ENCODE peak calls at places on chromosome X, in nine cellular contexts. S is neural progenitor cell, A is A673, R is dorsolateral prefrontal cortex, H is left ventricle myocardium inferior, Q is GM23248, F is OCI-LY7, N is breast epithelium, W is WERI-Rb-1. K is an unnamed sample.

GRCh38 chrX:39705299-39705698 is 392.5 kb downstream of the BCOR start:
- DNase-seq in S (no peak), A (peak; percentile 46), R (no peak), H (peak; percentile 60), Q (peak; percentile 89), F (no peak), N (peak; percentile 77), W (peak; percentile 35), K (peak; percentile 72)

GRCh38 chrX:103183912-103184311 is 31.0 kb upstream of the BEX4 start:
- DNase-seq in S (no peak), A (no peak), R (no peak), H (no peak), Q (no peak), F (no peak), N (no peak), W (no peak), K (no peak)

GRCh38 chrX:71660562-71661416 is 6.6 kb upstream of the LOC101059915 start:
- DNase-seq in S (no peak), A (no peak), R (no peak), H (no peak), Q (no peak), F (no peak), N (no peak), W (no peak), K (no peak)

GRCh38 chrX:96791559-96791958 is 92.1 kb upstream of the RPA4 start:
- DNase-seq in S (no peak), A (no peak), R (no peak), H (no peak), Q (peak; percentile 58), F (no peak), N (no peak), W (no peak), K (no peak)

GRCh38 chrX:10519278-10519677 is 101.1 kb downstream of the MID1 start:
- DNase-seq in S (no peak), A (no peak), R (no peak), H (no peak), Q (no peak), F (no peak), N (no peak), W (no peak), K (no peak)

GRCh38 chrX:129239371-129239770 is 283.9 kb downstream of the SMARCA1 start:
- DNase-seq in S (no peak), A (no peak), R (no peak), H (no peak), Q (peak; percentile 19), F (no peak), N (no peak), W (no peak), K (no peak)

GRCh38 chrX:129808163-129808828 is 28.5 kb downstream of the SASH3 start:
- DNase-seq in S (no peak), A (no peak), R (no peak), H (no peak), Q (peak; percentile 53), F (no peak), N (no peak), W (no peak), K (no peak)

GRCh38 chrX:85698921-85699320 is 319.5 kb upstream of the POF1B start:
- DNase-seq in S (peak; percentile 43), A (no peak), R (no peak), H (no peak), Q (no peak), F (no peak), N (no peak), W (peak; percentile 92), K (no peak)

GRCh38 chrX:28901637-28902036 is 314.4 kb downstream of the IL1RAPL1 start:
- DNase-seq in S (no peak), A (no peak), R (no peak), H (no peak), Q (no peak), F (no peak), N (no peak), W (no peak), K (no peak)

GRCh38 chrX:121356139-121356849 is 308.9 kb downstream of the GLUD2 start:
- DNase-seq in S (no peak), A (no peak), R (no peak), H (no peak), Q (no peak), F (no peak), N (no peak), W (no peak), K (no peak)

GRCh38 chrX:152819271-152819670 is 11.3 kb downstream of the CETN2 start:
- DNase-seq in S (no peak), A (no peak), R (no peak), H (no peak), Q (peak; percentile 65), F (no peak), N (no peak), W (no peak), K (no peak)

GRCh38 chrX:131225078-131225477 is 64.0 kb downstream of the IGSF1 start:
- DNase-seq in S (no peak), A (no peak), R (no peak), H (no peak), Q (no peak), F (no peak), N (no peak), W (no peak), K (no peak)

GRCh38 chrX:137363559-137363958 is 202.4 kb upstream of the ZIC3 start:
- DNase-seq in S (peak; percentile 2), A (no peak), R (no peak), H (no peak), Q (no peak), F (no peak), N (no peak), W (no peak), K (no peak)

GRCh38 chrX:13688772-13689518 is at the start of gene RAB9A:
- DNase-seq in S (peak; percentile 86), A (peak; percentile 89), R (peak; percentile 80), H (peak; percentile 87), Q (peak; percentile 84), F (peak; percentile 64), N (peak; percentile 85), W (peak; percentile 93), K (peak; percentile 86)

GRCh38 chrX:49291615-49292337 is 11.7 kb upstream of the GAGE10 start:
- DNase-seq in S (peak; percentile 72), A (peak; percentile 69), R (peak; percentile 55), H (peak; percentile 35), Q (peak; percentile 58), F (peak; percentile 51), N (no peak), W (peak; percentile 66), K (peak; percentile 61)

GRCh38 chrX:96906741-96907140 is 23.0 kb downstream of the RPA4 start:
- DNase-seq in S (no peak), A (no peak), R (no peak), H (no peak), Q (peak; percentile 4), F (no peak), N (no peak), W (no peak), K (no peak)

GRCh38 chrX:22073928-22074327 is 41.8 kb downstream of the PHEX start:
- DNase-seq in S (no peak), A (no peak), R (no peak), H (no peak), Q (no peak), F (no peak), N (no peak), W (no peak), K (no peak)

GRCh38 chrX:65463550-65463949 is 71.0 kb downstream of the LAS1L start:
- DNase-seq in S (peak; percentile 79), A (no peak), R (no peak), H (no peak), Q (peak; percentile 55), F (no peak), N (no peak), W (no peak), K (no peak)
- H3K27ac ChIP-seq in S (peak overlapping the region; percentile 97), A (no peak overlapping the region), R (no peak overlapping the region), H (no peak overlapping the region), Q (peak overlapping the region; percentile 53), F (no peak overlapping the region), N (no peak overlapping the region), W (no peak overlapping the region), K (no peak overlapping the region)

DNA sequence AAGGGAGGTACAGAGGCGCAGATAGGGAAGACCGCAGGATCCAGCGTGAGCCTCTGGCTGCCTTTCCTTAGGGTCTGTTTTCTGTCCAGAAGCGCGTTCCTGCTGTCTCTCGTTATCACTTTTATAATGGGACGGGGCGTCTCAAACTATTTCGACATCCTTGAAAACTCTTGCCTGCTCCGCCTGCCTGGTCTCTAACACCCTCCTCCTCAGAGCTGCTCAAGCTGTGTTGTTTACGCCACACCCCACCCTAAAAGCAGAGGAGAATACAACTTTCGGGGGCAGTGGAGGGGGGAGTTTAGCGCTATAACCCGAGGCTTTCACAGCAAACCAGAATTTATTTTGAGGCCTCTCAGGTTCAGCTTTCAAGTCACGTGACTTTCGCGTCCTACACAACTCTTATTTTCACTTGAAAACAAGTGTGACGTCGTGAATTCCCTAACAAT is 646 bp upstream of the FAM3A start:
- DNase-seq in S (peak; percentile 62), A (no peak), R (no peak), H (no peak), Q (peak; percentile 77), F (no peak), N (no peak), W (no peak), K (no peak)
- H3K4me3 ChIP-seq in S (peak overlapping the region; percentile 82), A (peak overlapping the region; percentile 71), R (peak overlapping the region; percentile 59), H (peak overlapping the region; percentile 78), Q (peak overlapping the region; percentile 74), F (peak overlapping the region; percentile 91), N (peak overlapping the region; percentile 66), W (peak overlapping the region; percentile 17), K (peak overlapping the region; percentile 67)

DNA sequence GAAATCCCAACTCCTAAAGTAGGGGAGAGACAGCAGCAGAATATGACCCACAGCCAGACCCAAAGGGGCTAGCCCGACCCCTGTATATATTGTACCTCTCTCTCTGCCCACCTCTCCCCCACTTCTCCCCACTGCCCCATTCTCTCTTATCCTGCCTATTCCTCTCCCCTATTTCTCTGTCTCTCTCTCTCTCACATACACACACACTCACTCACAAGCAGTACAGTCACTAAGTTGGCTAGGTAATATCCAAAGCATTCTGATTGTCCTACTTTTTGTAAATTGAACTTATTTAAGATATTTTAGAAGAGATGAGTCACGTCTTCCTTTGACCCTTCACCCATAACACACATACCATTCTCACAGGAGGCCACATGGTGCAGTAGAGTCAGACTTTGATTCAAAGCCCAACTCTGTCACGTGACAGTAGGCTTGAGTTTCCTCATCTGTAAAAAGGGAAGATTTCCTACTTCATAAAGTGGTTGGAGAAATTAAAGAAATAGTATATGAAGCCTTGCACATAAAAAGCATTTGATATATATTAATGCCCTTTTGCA is 29.5 kb downstream of the SRPX2 start:
- DNase-seq in S (no peak), A (no peak), R (no peak), H (no peak), Q (peak; percentile 74), F (no peak), N (no peak), W (no peak), K (no peak)
- H3K27ac ChIP-seq in S (no peak overlapping the region), A (no peak overlapping the region), R (no peak overlapping the region), H (no peak overlapping the region), Q (peak overlapping the region; percentile 46), F (no peak overlapping the region), N (peak overlapping the region; percentile 64), W (no peak overlapping the region), K (no peak overlapping the region)

DNA sequence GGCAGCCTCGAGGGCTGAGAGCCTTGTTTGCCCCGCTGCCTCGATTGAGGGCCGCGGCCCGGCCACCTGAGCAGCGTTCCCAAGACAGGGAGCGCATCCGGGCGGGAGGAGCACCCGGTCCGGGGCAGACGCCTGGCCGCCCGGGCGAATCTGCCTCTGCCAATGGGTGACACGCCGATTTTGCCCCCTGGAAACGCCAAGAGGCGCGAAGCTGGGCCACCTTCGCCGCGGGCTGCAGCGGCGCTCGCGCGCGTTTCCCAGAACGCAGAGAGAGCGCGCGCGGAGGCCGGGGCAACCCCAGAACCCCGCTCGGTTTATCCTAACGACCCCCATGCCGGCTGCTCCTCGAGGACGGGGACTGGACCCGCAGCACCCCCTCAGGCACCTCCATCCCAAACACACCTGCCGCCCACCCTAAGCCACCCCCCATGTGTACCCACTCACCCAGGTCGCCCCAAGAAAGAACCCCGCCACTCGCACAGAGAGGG is 576 bp downstream of the MAP7D2 start:
- DNase-seq in S (peak; percentile 38), A (no peak), R (no peak), H (no peak), Q (no peak), F (no peak), N (no peak), W (no peak), K (no peak)
- H3K4me3 ChIP-seq in S (peak overlapping the region; percentile 42), A (peak overlapping the region; percentile 29), R (peak overlapping the region; percentile 46), H (peak overlapping the region; percentile 58), Q (peak overlapping the region; percentile 43), F (no peak overlapping the region), N (no peak overlapping the region), W (no peak overlapping the region), K (peak overlapping the region; percentile 37)